ENCODE peak calls at places on chromosomes 5 and 9, in five cellular contexts. Q is RWPE1; V is stimulated activated CD4-positive, alpha-beta T cell treated with anti-CD3 and anti-CD28 coated beads, Interleukin-2, amount 100 ng/mL, for 48 hours; P is naive thymus-derived CD4-positive, alpha-beta T cell; M is suprapubic skin. J is an unnamed sample.

GRCh38 chr9:4828776-4829175 is 36.0 kb downstream of the RCL1 start:
- DNase-seq in P (no peak), V (no peak), Q (no peak), M (no peak), J (peak)

GRCh38 chr5:9437741-9438240 is 108.1 kb downstream of the SEMA5A start:
- DNase-seq in V (no peak), M (peak), Q (no peak), P (no peak), J (peak)

GRCh38 chr5:151605559-151605958 is 14.4 kb upstream of the FAT2 start:
- DNase-seq in P (no peak), M (no peak), Q (no peak), V (no peak), J (no peak)

GRCh38 chr9:121945849-121946248 is 147.3 kb downstream of the TTLL11 start:
- DNase-seq in M (no peak), P (no peak), Q (peak), V (no peak), J (no peak)

GRCh38 chr5:83025690-83026472 is 51.3 kb downstream of the TMEM167A start:
- DNase-seq in M (no peak), Q (no peak), V (no peak), P (no peak), J (peak)

GRCh38 chr5:37005946-37006540 is 129.5 kb downstream of the NIPBL start:
- DNase-seq in V (no peak), M (no peak), Q (peak), P (no peak), J (no peak)

GRCh38 chr5:38938424-38938823 is 92.6 kb downstream of the OSMR start:
- DNase-seq in Q (no peak), M (no peak), V (no peak), P (no peak), J (no peak)

GRCh38 chr5:107320851-107321250 is 349.9 kb downstream of the EFNA5 start:
- DNase-seq in V (no peak), Q (no peak), M (no peak), P (no peak), J (no peak)

GRCh38 chr9:65432722-65433323 is 147.8 kb upstream of the FOXD4L5 start:
- DNase-seq in Q (no peak), P (no peak), V (no peak), M (no peak), J (no peak)

GRCh38 chr9:87725356-87725899 is 491 bp upstream of the CTSL start:
- DNase-seq in V (no peak), M (no peak), Q (no peak), P (no peak), J (peak)

GRCh38 chr5:140246378-140247122 is 56.4 kb downstream of the PFDN1 start:
- DNase-seq in V (no peak), P (no peak), M (no peak), Q (no peak), J (peak)

J was measured in adrenal gland.